ENCODE peak calls at places on chromosomes 16 and 17, in eight cellular contexts. B, V, H, U, M, F, A and S are unnamed samples.

GRCh38 chr16:66751135-66751991 is at the start of gene DYNC1LI2:
- DNase-seq in A (peak), V (peak), M (peak), F (peak), B (peak), U (peak), H (peak), S (no peak)

GRCh38 chr17:20094777-20095176 is 85.6 kb downstream of the SPECC1 start:
- DNase-seq in F (no peak), M (no peak), V (no peak), B (no peak), H (no peak), A (no peak), U (no peak), S (no peak)

GRCh38 chr16:5709889-5710288 is 612.3 kb upstream of the EEF2KMT start:
- DNase-seq in A (no peak), F (no peak), V (no peak), H (peak), B (no peak), M (peak), U (no peak), S (no peak)

GRCh38 chr17:19812407-19812806 is 55.3 kb downstream of the ULK2 start:
- DNase-seq in V (no peak), B (no peak), F (peak), H (peak), U (no peak), M (no peak), A (no peak), S (peak)

GRCh38 chr17:48514483-48514876 is 16.3 kb downstream of the HOXB1 start:
- DNase-seq in H (no peak), V (no peak), F (no peak), B (no peak), A (no peak), M (peak), U (no peak), S (no peak)

GRCh38 chr16:88781140-88782077 is 3.6 kb downstream of the PIEZO1 start:
- DNase-seq in B (no peak), U (no peak), F (no peak), M (peak), H (no peak), A (no peak), V (no peak), S (no peak)

GRCh38 chr17:51319186-51319585 is 58.8 kb downstream of the UTP18 start:
- DNase-seq in F (no peak), A (no peak), U (no peak), B (no peak), V (no peak), H (no peak), M (no peak), S (no peak)

GRCh38 chr16:75580-76501 is 2.2 kb upstream of the MPG start:
- DNase-seq in U (peak), B (no peak), M (no peak), V (peak), F (peak), A (peak), H (peak), S (no peak)

GRCh38 chr17:39014044-39014794 is 47.0 kb upstream of the FBXO47 start:
- DNase-seq in H (peak), M (no peak), B (no peak), V (no peak), U (no peak), A (no peak), F (peak), S (no peak)

GRCh38 chr16:52466998-52467397 is 79.9 kb downstream of the TOX3 start:
- DNase-seq in B (no peak), M (no peak), V (no peak), H (peak), U (no peak), A (no peak), F (no peak), S (no peak)

GRCh38 chr17:57890857-57891232 is 41.0 kb upstream of the MRPS23 start:
- DNase-seq in U (peak), A (no peak), F (no peak), V (no peak), H (no peak), M (no peak), B (no peak), S (no peak)

GRCh38 chr17:68325961-68326360 is 34.7 kb downstream of the ARSG start:
- DNase-seq in F (no peak), V (no peak), A (no peak), B (no peak), H (no peak), U (no peak), M (no peak), S (no peak)

GRCh38 chr16:79993810-79994209 is 393.3 kb upstream of the MAF start:
- DNase-seq in F (no peak), B (no peak), H (no peak), M (no peak), U (no peak), V (no peak), A (no peak), S (no peak)

GRCh38 chr17:51200295-51200694 is 34.1 kb downstream of the NME2 start:
- DNase-seq in A (no peak), U (no peak), M (no peak), B (no peak), H (no peak), F (no peak), V (no peak), S (no peak)

GRCh38 chr17:62724398-62725146 is 83.5 kb downstream of the MARCHF10 start:
- DNase-seq in U (no peak), H (no peak), M (peak), A (no peak), B (no peak), V (no peak), F (no peak), S (no peak)

GRCh38 chr16:28610595-28611270 is 889 bp upstream of the SULT1A1 start:
- DNase-seq in M (no peak), V (no peak), H (no peak), A (no peak), U (no peak), B (no peak), F (no peak), S (no peak)

GRCh38 chr16:66616592-66616991 is 12.1 kb downstream of the CMTM3 start:
- DNase-seq in A (peak), M (no peak), F (no peak), H (no peak), U (no peak), B (no peak), V (no peak), S (no peak)

GRCh38 chr17:6471531-6472465 is 27.5 kb downstream of the PIMREG start:
- DNase-seq in M (no peak), F (peak), A (no peak), U (no peak), B (no peak), V (peak), H (peak), S (peak)

GRCh38 chr17:58308985-58309917 is 19.3 kb downstream of the TSPOAP1 start:
- DNase-seq in A (no peak), V (no peak), B (no peak), H (no peak), M (no peak), U (no peak), F (no peak), S (no peak)

GRCh38 chr17:49157784-49158183 is 25.2 kb downstream of the B4GALNT2 start:
- DNase-seq in V (no peak), A (no peak), F (no peak), U (no peak), H (peak), B (no peak), M (no peak), S (no peak)

GRCh38 chr16:3879887-3880564 is 487 bp downstream of the CREBBP start:
- DNase-seq in M (peak), A (peak), H (peak), U (peak), V (no peak), F (peak), B (no peak), S (no peak)

GRCh38 chr17:71764507-71764906 is 356.3 kb upstream of the SOX9 start:
- DNase-seq in F (no peak), M (peak), V (no peak), B (no peak), U (peak), H (peak), A (no peak), S (no peak)

GRCh38 chr17:45841883-45842525 is 2.7 kb upstream of the SPPL2C start:
- DNase-seq in H (no peak), V (no peak), A (no peak), B (no peak), F (no peak), M (no peak), U (no peak), S (no peak)

GRCh38 chr17:48259710-48260291 is 152.2 kb downstream of the SNX11 start:
- DNase-seq in V (no peak), H (peak), F (no peak), B (no peak), A (no peak), U (no peak), M (peak), S (no peak)

GRCh38 chr17:42984486-42984885 is 4.1 kb downstream of the RUNDC1 start:
- DNase-seq in M (no peak), B (no peak), V (no peak), H (no peak), F (no peak), A (no peak), U (no peak), S (no peak)

GRCh38 chr16:56871172-56871593 is 6.2 kb downstream of the SLC12A3 start:
- DNase-seq in B (no peak), V (no peak), U (no peak), A (no peak), F (peak), M (peak), H (no peak), S (no peak)

GRCh38 chr17:59607061-59607460 is 12.6 kb upstream of the CLTC start:
- DNase-seq in V (no peak), M (no peak), F (no peak), A (no peak), H (no peak), B (no peak), U (no peak), S (no peak)

GRCh38 chr16:3038256-3038655 is 1.5 kb upstream of the BICDL2 start:
- DNase-seq in U (no peak), M (no peak), B (no peak), F (no peak), A (no peak), H (no peak), V (no peak), S (no peak)

GRCh38 chr16:56851671-56852400 is 13.2 kb upstream of the SLC12A3 start:
- DNase-seq in H (peak), V (no peak), B (no peak), F (peak), M (peak), A (no peak), U (no peak), S (no peak)

GRCh38 chr17:28335201-28335958 is at the start of the genes IFT20 and TNFAIP1:
- DNase-seq in M (peak), F (peak), B (peak), U (peak), A (peak), H (peak), V (peak), S (peak)

GRCh38 chr17:4920351-4921048 is 11.6 kb upstream of the GP1BA start:
- DNase-seq in A (no peak), M (no peak), V (no peak), F (no peak), U (no peak), B (no peak), H (no peak), S (no peak)

DNA sequence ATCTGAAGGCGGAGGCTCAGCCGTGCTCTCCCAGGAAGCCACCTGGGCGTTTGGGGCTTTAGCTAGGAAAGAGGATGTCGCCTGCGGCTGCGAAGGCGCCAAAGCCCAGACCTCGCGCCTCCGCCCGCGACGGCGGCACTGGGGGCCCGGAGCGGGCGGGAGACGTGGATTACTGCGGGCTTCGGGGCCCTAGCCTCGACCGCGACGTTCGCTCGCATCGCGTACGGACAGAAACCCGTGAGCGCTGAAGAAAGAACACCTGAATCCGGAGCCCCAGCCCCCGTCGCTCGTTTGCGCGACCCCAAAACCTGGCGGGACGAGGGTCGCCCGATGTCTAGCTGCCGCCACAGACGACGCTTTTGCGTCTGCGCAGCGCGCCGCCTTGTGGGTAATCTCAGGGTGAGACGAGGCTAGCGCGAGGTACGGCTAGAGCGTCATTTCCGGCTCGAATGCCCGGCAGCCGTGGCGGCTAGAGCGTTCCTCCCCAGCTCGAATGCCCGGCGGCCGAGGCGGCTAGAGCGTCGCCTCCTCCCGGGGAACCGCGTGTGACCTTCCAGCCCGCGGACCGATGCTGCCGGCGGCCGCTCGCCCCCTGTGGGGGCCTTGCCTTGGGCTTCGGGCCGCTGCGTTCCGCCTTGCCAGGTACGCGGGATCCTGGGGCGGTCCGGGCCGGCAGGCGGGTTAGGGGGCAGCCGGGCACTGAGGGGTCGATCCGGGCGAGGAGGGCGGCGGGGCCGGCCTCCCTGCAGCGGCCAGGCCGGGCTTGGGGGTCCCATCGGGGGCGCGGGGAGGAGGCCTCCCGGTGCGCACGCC is at the start of gene MRPL12:
- DNase-seq in F (peak), V (peak), U (peak), A (peak), H (peak), B (peak), M (peak), S (peak)
- TF ChIP-seq CTCF in F (no peak), V (no peak), U (peak), A (peak), H (no peak), B (peak), M (no peak), S (no peak)

GRCh38 chr17:70208080-70208794 is 38.9 kb downstream of the KCNJ2 start:
- DNase-seq in V (no peak), U (no peak), H (no peak), F (no peak), A (no peak), B (no peak), M (peak), S (no peak)
- TF ChIP-seq CTCF in V (no peak), U (no peak), H (no peak), F (no peak), A (no peak), B (no peak), M (no peak), S (no peak)

GRCh38 chr16:68972008-68972407 is 128.7 kb downstream of the TANGO6 start:
- DNase-seq in M (no peak), B (no peak), V (no peak), U (no peak), H (no peak), F (no peak), A (no peak), S (no peak)

GRCh38 chr16:68969338-68969737 is 126.0 kb downstream of the TANGO6 start:
- DNase-seq in F (no peak), V (no peak), B (no peak), U (no peak), M (no peak), A (no peak), H (no peak), S (no peak)

GRCh38 chr16:68973611-68974120 is 130.3 kb downstream of the TANGO6 start:
- DNase-seq in B (no peak), A (no peak), F (no peak), V (no peak), M (no peak), H (no peak), U (no peak), S (no peak)

GRCh38 chr16:68978303-68978954 is 127.0 kb upstream of the HAS3 start:
- DNase-seq in F (no peak), M (no peak), V (no peak), A (no peak), U (no peak), H (no peak), B (no peak), S (no peak)

GRCh38 chr16:68972720-68973119 is 129.4 kb downstream of the TANGO6 start:
- DNase-seq in V (no peak), U (peak), F (peak), H (peak), B (no peak), M (no peak), A (no peak), S (peak)
- TF ChIP-seq CTCF in V (peak), U (peak), F (peak), H (peak), B (no peak), M (no peak), A (no peak), S (peak)

GRCh38 chr16:85401917-85402766 is 211.0 kb upstream of the GSE1 start:
- DNase-seq in F (no peak), A (peak), B (no peak), M (no peak), H (no peak), U (no peak), V (no peak), S (no peak)

GRCh38 chr16:85401370-85401916 is 211.7 kb upstream of the GSE1 start:
- DNase-seq in H (no peak), A (peak), B (no peak), V (no peak), M (no peak), F (no peak), U (no peak), S (no peak)

GRCh38 chr16:85402910-85403692 is 210.0 kb upstream of the GSE1 start:
- DNase-seq in A (peak), B (no peak), F (no peak), M (no peak), V (no peak), U (peak), H (peak), S (no peak)

GRCh38 chr16:85400305-85401205 is 212.6 kb upstream of the GSE1 start:
- DNase-seq in A (peak), H (no peak), U (no peak), F (no peak), M (no peak), V (no peak), B (no peak), S (no peak)

DNA sequence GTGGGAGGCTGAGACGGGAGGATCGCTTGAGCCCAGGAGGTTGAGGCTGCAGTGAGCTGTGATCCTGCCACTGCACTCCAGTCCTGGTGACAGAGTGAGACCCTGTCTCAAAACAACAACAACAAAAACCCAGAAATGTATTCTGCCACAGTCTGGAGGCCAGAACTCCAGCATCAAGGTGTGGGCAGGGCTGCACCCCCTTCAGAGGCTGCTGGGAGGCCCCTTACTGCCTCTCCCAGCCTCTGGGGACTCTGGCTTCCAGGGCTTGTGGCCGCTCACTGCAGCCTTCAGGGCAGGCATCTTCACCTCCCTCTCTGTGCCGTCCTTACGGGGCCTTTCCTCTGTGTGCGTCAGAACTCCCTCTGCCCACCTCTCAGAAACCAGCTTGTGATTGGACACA is 209.4 kb upstream of the GSE1 start:
- DNase-seq in H (peak), A (no peak), U (no peak), V (no peak), F (no peak), B (no peak), M (no peak), S (no peak)
- TF ChIP-seq CTCF in H (no peak), A (no peak), U (no peak), V (no peak), F (no peak), B (no peak), M (no peak), S (no peak)

GRCh38 chr17:8574687-8575086 is 55.8 kb downstream of the MYH10 start:
- DNase-seq in V (no peak), U (no peak), H (no peak), B (no peak), F (no peak), A (no peak), M (no peak), S (no peak)
- TF ChIP-seq CTCF in V (no peak), U (peak), H (peak), B (peak), F (peak), A (peak), M (no peak), S (no peak)